ENCODE peak calls at places on chromosomes 11 and 22, in nine cellular contexts. I is heart right ventricle, J is OCI-LY7, B is psoas muscle, N is hepatocyte, R is breast epithelium, P is lung, X is neural progenitor cell, A is mucosa of descending colon. C is an unnamed sample. For H3K4me1 and H3K9me3, the result is how much of the 10 kb centered on the place peaks cover.

GRCh38 chr11:30710216-30710615 is 124.1 kb upstream of the MPPED2 start:
- DNase-seq in I (no peak), J (no peak), B (no peak), N (no peak), R (no peak), P (no peak), X (no peak), A (no peak), C (no peak)

GRCh38 chr11:3659595-3660515 is 11.3 kb downstream of the CHRNA10 start:
- DNase-seq in I (no peak), J (no peak), B (peak), N (no peak), R (no peak), P (no peak), X (no peak), A (no peak), C (no peak)

GRCh38 chr11:1295086-1295485 is 14.3 kb downstream of the TOLLIP start:
- DNase-seq in I (no peak), J (no peak), B (peak), N (no peak), R (no peak), P (no peak), X (no peak), A (no peak), C (no peak)

GRCh38 chr11:29333993-29334780 is 682.6 kb downstream of the KCNA4 start:
- DNase-seq in I (no peak), J (peak), B (no peak), N (peak), R (no peak), P (no peak), X (peak), A (no peak), C (no peak)

GRCh38 chr11:15493921-15494630 is 379.4 kb downstream of the INSC start:
- DNase-seq in I (no peak), J (no peak), B (no peak), N (peak), R (peak), P (no peak), X (no peak), A (no peak), C (no peak)

GRCh38 chr11:48107188-48107704 is 109.4 kb upstream of the OR4B1 start:
- DNase-seq in I (no peak), J (peak), B (no peak), N (no peak), R (no peak), P (no peak), X (no peak), A (peak), C (no peak)

GRCh38 chr11:26649884-26650283 is 72.0 kb downstream of the SLC5A12 start:
- DNase-seq in I (no peak), J (peak), B (no peak), N (peak), R (peak), P (peak), X (peak), A (no peak), C (no peak)

GRCh38 chr11:18321622-18321990 is 334 bp downstream of the HPS5 start:
- DNase-seq in I (no peak), J (peak), B (no peak), N (no peak), R (no peak), P (no peak), X (no peak), A (no peak), C (no peak)

GRCh38 chr11:21658654-21659193 is 534.2 kb upstream of the ANO5 start:
- DNase-seq in I (no peak), J (no peak), B (no peak), N (no peak), R (no peak), P (no peak), X (no peak), A (no peak), C (no peak)

GRCh38 chr11:91630916-91631673 is 593.5 kb upstream of the FAT3 start:
- DNase-seq in I (no peak), J (no peak), B (no peak), N (no peak), R (no peak), P (no peak), X (no peak), A (no peak), C (no peak)

GRCh38 chr11:25891960-25892359 is 440.0 kb upstream of the ANO3 start:
- DNase-seq in I (no peak), J (no peak), B (no peak), N (no peak), R (no peak), P (no peak), X (no peak), A (no peak), C (no peak)

GRCh38 chr11:27040302-27041115 is at the start of gene BBOX1:
- DNase-seq in I (no peak), J (peak), B (no peak), N (no peak), R (peak), P (no peak), X (no peak), A (peak), C (no peak)

GRCh38 chr11:124748481-124749338 is 3.3 kb downstream of the VSIG2 start:
- DNase-seq in I (no peak), J (no peak), B (no peak), N (no peak), R (peak), P (no peak), X (no peak), A (peak), C (no peak)

GRCh38 chr11:74966651-74967050 is 17.6 kb downstream of the SPCS2 start:
- DNase-seq in I (no peak), J (no peak), B (no peak), N (no peak), R (no peak), P (no peak), X (no peak), A (no peak), C (no peak)

GRCh38 chr11:72598901-72599300 is 75.3 kb downstream of the PDE2A start:
- DNase-seq in I (peak), J (no peak), B (peak), N (peak), R (no peak), P (no peak), X (peak), A (no peak), C (no peak)

GRCh38 chr11:112837162-112837826 is 123.9 kb upstream of the NCAM1 start:
- DNase-seq in I (peak), J (no peak), B (no peak), N (no peak), R (no peak), P (no peak), X (no peak), A (no peak), C (no peak)

GRCh38 chr11:130527648-130528300 is 79.3 kb downstream of the ADAMTS15 start:
- DNase-seq in I (peak), J (no peak), B (no peak), N (no peak), R (no peak), P (no peak), X (no peak), A (no peak), C (no peak)

GRCh38 chr22:29096736-29097669 is 24.2 kb downstream of the KREMEN1 start:
- DNase-seq in I (no peak), J (no peak), B (no peak), N (no peak), R (no peak), P (no peak), X (peak), A (no peak), C (no peak)

GRCh38 chr11:9664276-9665171 is 647 bp downstream of the SWAP70 start:
- DNase-seq in I (peak), J (peak), B (peak), N (peak), R (peak), P (peak), X (peak), A (peak), C (no peak)

GRCh38 chr11:119488256-119488995 is 65.5 kb upstream of the THY1 start:
- DNase-seq in I (no peak), J (no peak), B (no peak), N (no peak), R (no peak), P (no peak), X (no peak), A (no peak), C (no peak)

GRCh38 chr22:41922940-41923594 is 3.5 kb downstream of the TNFRSF13C start:
- DNase-seq in I (no peak), J (no peak), B (no peak), N (no peak), R (no peak), P (no peak), X (no peak), A (no peak), C (no peak)
- H3K4me1 ChIP-seq in I (under half), J (half or more), B (under half), N (under half), R (under half), P (under half), X (under half), A (under half), C (under half)

DNA sequence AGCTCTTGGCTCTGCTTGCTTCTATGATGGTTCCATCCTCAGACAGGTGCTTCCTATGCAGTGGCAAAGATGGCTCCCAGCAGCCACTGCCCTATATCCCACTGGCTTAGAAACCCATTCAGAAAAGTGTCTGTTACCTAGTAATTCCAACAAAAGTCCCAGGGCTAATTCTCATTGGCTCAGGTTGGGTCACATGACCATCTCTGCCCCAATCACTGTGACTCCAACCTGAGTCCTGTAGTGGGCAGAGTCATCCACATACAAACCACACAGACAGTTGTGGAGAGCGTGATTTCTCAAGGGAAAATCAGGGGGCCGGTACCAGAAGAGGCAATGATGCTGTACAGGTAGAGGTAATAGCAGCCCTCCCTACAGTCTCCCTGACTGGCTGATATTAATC is 67.5 kb downstream of the LHFPL7 start:
- DNase-seq in I (no peak), J (no peak), B (no peak), N (no peak), R (no peak), P (no peak), X (no peak), A (no peak), C (no peak)
- H3K9me3 ChIP-seq in I (under half), J (under half), B (under half), N (under half), R (under half), P (under half), X (under half), A (under half), C (under half)

DNA sequence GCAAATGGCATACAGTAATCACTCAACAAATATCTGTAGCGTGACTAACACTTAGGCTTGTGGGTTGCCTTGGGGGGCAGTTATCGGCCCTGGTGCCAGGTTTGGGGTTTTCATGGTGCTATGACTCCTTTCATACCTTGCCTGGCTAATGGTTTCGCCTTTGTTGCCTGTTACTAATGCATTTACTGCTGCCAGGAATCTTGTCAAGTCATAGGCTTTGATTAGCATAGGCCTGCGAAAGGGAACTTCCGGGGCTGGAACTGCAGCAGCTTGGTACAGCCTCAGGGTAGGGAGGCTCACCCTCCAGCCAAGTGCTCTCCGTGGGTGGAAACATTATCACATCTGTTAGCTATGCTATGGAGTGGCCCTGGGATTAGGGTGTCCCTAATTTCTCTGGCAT is 13.2 kb downstream of the SLC25A18 start:
- DNase-seq in I (no peak), J (no peak), B (no peak), N (no peak), R (peak), P (no peak), X (no peak), A (peak), C (no peak)
- TF ChIP-seq CTCF in I (no peak), J (no peak), B (no peak), N (no peak), R (no peak), P (no peak), X (no peak), A (no peak), C (no peak)

DNA sequence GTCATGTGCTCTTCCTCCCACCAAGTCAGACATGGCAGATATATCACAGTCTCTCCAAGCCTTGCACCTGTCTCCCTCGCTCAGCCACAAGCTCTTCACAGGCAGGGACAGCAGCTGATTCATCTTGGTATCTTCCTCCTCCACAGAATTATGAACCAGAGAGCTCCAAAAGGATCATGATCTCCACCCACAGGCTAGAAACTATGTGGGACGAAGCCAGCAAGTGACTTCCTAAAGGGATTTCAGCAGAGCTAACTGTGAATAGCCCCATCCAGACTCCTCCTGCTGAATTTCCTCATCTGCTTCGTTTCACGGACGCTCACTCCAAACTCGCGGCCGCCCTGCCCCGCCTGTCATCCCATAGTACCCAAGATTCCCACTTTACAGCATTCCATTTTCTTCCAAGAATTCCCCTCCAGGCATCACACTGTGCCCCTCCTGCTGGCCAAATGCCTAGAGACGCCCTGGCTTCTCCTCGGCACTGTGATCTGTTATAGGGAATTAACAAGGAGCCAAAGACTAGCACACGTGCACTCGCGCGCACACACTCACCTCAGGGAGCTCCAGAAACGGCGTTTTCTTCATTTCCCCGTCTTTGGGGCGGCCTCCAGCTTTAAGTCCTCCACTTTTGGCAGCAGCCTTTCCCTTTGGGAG is 35.7 kb downstream of the SPATA19 start:
- DNase-seq in I (no peak), J (no peak), B (no peak), N (peak), R (peak), P (no peak), X (peak), A (no peak), C (no peak)
- H3K4me1 ChIP-seq in I (under half), J (under half), B (under half), N (under half), R (under half), P (under half), X (under half), A (under half), C (under half)

GRCh38 chr11:70530629-70531185 is 132.4 kb downstream of the CTTN start:
- DNase-seq in I (no peak), J (no peak), B (peak), N (no peak), R (no peak), P (no peak), X (no peak), A (no peak), C (no peak)
- H3K9me3 ChIP-seq in I (under half), J (under half), B (under half), N (under half), R (under half), P (under half), X (under half), A (under half), C (under half)

DNA sequence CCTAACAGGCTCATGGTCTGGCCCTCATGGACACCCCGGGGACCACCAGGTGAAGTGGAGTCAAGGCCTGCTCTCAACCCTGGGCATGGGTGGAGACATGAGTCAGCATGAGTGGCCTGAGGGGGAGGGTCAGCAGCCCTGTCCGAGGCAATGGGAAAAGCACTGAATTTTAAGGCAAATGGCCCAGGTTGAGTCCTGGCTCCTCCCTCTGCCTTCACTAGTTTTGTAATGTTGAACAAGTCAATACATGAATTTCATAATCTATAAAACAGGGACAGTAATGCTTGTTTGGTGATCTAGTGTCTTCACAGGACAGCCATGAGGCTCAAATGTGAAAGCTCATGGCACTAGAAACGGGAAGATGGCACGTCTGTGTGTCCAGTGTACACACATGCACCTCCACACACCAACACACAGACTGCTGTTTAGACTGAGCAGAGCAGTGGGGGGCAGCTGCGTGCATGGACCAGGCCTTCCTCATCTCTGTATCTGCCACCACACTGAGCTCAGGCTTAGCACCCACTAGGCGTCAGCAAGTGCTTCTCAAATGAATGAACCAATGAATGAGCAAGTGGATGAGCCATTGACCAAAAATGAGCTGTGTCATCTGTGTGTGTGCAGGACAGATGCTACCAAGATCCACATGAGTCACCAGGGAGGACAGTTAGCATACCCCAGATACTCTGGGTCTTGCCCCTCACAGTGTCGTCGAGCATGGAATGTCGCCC is 63.4 kb downstream of the NRXN2 start:
- DNase-seq in I (no peak), J (no peak), B (peak), N (no peak), R (no peak), P (no peak), X (no peak), A (peak), C (no peak)
- TF ChIP-seq CTCF in I (no peak), J (no peak), B (no peak), N (no peak), R (no peak), P (no peak), X (no peak), A (no peak), C (no peak)

DNA sequence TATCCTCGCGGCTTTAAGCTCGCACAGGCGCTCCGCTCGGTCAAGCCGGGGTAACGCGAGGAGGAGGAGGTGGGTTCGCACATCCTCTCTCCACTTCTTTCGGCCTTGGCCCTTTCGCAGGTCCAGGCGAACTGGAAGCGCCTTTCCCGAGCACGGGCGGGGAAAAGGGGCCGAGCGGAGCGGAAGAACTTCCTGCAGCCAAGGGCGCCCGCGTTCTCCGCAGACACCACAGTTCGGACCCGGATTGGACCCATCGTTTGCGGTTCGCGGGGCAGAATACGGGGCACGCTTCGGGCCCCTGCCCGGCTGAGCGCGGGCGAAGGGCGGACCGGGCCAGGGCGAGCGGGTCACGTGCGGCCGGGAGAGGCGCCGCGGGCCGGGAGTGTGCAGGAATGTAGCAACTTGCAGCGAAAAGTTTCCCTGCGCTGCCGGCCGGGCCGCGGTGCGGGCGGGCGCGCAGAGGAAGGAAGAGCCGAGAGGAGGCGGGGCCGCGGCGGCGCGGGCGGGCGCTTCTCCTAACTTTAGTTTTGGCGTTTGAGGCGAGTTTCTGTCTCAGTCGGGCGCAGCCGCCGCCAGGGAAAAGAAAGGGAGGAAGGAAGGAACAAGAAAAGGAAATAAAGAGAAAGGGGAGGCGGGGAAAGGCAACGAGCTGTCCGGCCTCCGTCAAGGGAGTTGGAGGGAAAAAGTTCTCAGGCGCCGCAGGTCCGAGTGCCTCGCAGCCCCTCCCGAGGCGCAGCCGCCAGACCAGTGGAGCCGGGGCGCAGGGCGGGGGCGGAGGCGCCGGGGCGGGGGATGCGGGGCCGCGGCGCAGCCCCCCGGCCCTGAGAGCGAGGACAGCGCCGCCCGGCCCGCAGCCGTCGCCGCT is at the start of gene YAP1:
- DNase-seq in I (peak), J (peak), B (peak), N (peak), R (peak), P (peak), X (peak), A (peak), C (peak)
- H3K4me1 ChIP-seq in I (under half), J (under half), B (under half), N (under half), R (under half), P (under half), X (under half), A (under half), C (under half)

C was measured in CD8-positive, alpha-beta T cell.